ENCODE peak calls at places on chromosomes 5 and 9, in ten cellular contexts. One of them, this sample, is unnamed.
A peak's percentile ranks its signal among the peaks of the same experiment; 100 is the strongest.

GRCh38 chr5:171906171-171906570 is 100.3 kb downstream of the FBXW11 start:
- DNase-seq in fibroblast of pulmonary artery: no peak
- DNase-seq in NB4: no peak
- DNase-seq in CD8-positive, alpha-beta T cell: no peak
- DNase-seq in heart right ventricle: no peak
- DNase-seq in activated CD8-positive, alpha-beta T cell treated with anti-CD3 and anti-CD28 coated beads for 36 hours: peak; percentile 12
- DNase-seq in cardiac muscle cell: no peak
- DNase-seq in neural crest cell: no peak
- DNase-seq in BE2C: no peak
- DNase-seq in right lobe of liver: no peak
- DNase-seq in this sample: no peak

GRCh38 chr5:62001640-62002039 is 304.4 kb upstream of the KIF2A start:
- DNase-seq in fibroblast of pulmonary artery: no peak
- DNase-seq in NB4: no peak
- DNase-seq in CD8-positive, alpha-beta T cell: no peak
- DNase-seq in heart right ventricle: no peak
- DNase-seq in activated CD8-positive, alpha-beta T cell treated with anti-CD3 and anti-CD28 coated beads for 36 hours: no peak
- DNase-seq in cardiac muscle cell: no peak
- DNase-seq in neural crest cell: no peak
- DNase-seq in BE2C: no peak
- DNase-seq in right lobe of liver: no peak
- DNase-seq in this sample: no peak

GRCh38 chr5:168364738-168365550 is 73.5 kb downstream of the WWC1 start:
- DNase-seq in fibroblast of pulmonary artery: peak; percentile 42
- DNase-seq in NB4: no peak
- DNase-seq in CD8-positive, alpha-beta T cell: no peak
- DNase-seq in heart right ventricle: no peak
- DNase-seq in activated CD8-positive, alpha-beta T cell treated with anti-CD3 and anti-CD28 coated beads for 36 hours: no peak
- DNase-seq in cardiac muscle cell: peak; percentile 65
- DNase-seq in neural crest cell: no peak
- DNase-seq in BE2C: no peak
- DNase-seq in right lobe of liver: no peak
- DNase-seq in this sample: peak; percentile 13

GRCh38 chr5:138824924-138825863 is 49.9 kb downstream of the LRRTM2 start:
- DNase-seq in fibroblast of pulmonary artery: peak; percentile 36
- DNase-seq in NB4: peak; percentile 40
- DNase-seq in CD8-positive, alpha-beta T cell: no peak
- DNase-seq in heart right ventricle: no peak
- DNase-seq in activated CD8-positive, alpha-beta T cell treated with anti-CD3 and anti-CD28 coated beads for 36 hours: peak; percentile 47
- DNase-seq in cardiac muscle cell: peak; percentile 32
- DNase-seq in neural crest cell: no peak
- DNase-seq in BE2C: no peak
- DNase-seq in right lobe of liver: no peak
- DNase-seq in this sample: no peak

GRCh38 chr5:184461-184860 is 6.8 kb upstream of the LRRC14B start:
- DNase-seq in fibroblast of pulmonary artery: no peak
- DNase-seq in NB4: no peak
- DNase-seq in CD8-positive, alpha-beta T cell: no peak
- DNase-seq in heart right ventricle: no peak
- DNase-seq in activated CD8-positive, alpha-beta T cell treated with anti-CD3 and anti-CD28 coated beads for 36 hours: no peak
- DNase-seq in cardiac muscle cell: no peak
- DNase-seq in neural crest cell: no peak
- DNase-seq in BE2C: no peak
- DNase-seq in right lobe of liver: no peak
- DNase-seq in this sample: no peak

GRCh38 chr5:14655146-14655741 is 9.3 kb upstream of the OTULIN start:
- DNase-seq in fibroblast of pulmonary artery: no peak
- DNase-seq in NB4: no peak
- DNase-seq in CD8-positive, alpha-beta T cell: no peak
- DNase-seq in heart right ventricle: no peak
- DNase-seq in activated CD8-positive, alpha-beta T cell treated with anti-CD3 and anti-CD28 coated beads for 36 hours: no peak
- DNase-seq in cardiac muscle cell: no peak
- DNase-seq in neural crest cell: no peak
- DNase-seq in BE2C: no peak
- DNase-seq in right lobe of liver: no peak
- DNase-seq in this sample: no peak

GRCh38 chr9:116809656-116810055 is 122.6 kb downstream of the TRIM32 start:
- DNase-seq in fibroblast of pulmonary artery: no peak
- DNase-seq in NB4: no peak
- DNase-seq in CD8-positive, alpha-beta T cell: no peak
- DNase-seq in heart right ventricle: no peak
- DNase-seq in activated CD8-positive, alpha-beta T cell treated with anti-CD3 and anti-CD28 coated beads for 36 hours: no peak
- DNase-seq in cardiac muscle cell: no peak
- DNase-seq in neural crest cell: no peak
- DNase-seq in BE2C: no peak
- DNase-seq in right lobe of liver: no peak
- DNase-seq in this sample: no peak

GRCh38 chr9:15492485-15493150 is 18.2 kb downstream of the PSIP1 start:
- DNase-seq in fibroblast of pulmonary artery: no peak
- DNase-seq in NB4: no peak
- DNase-seq in CD8-positive, alpha-beta T cell: no peak
- DNase-seq in heart right ventricle: no peak
- DNase-seq in activated CD8-positive, alpha-beta T cell treated with anti-CD3 and anti-CD28 coated beads for 36 hours: no peak
- DNase-seq in cardiac muscle cell: no peak
- DNase-seq in neural crest cell: no peak
- DNase-seq in BE2C: no peak
- DNase-seq in right lobe of liver: no peak
- DNase-seq in this sample: no peak

GRCh38 chr5:170907758-170908157 is 45.9 kb downstream of the RANBP17 start:
- DNase-seq in fibroblast of pulmonary artery: peak; percentile 56
- DNase-seq in NB4: no peak
- DNase-seq in CD8-positive, alpha-beta T cell: no peak
- DNase-seq in heart right ventricle: no peak
- DNase-seq in activated CD8-positive, alpha-beta T cell treated with anti-CD3 and anti-CD28 coated beads for 36 hours: no peak
- DNase-seq in cardiac muscle cell: peak; percentile 85
- DNase-seq in neural crest cell: no peak
- DNase-seq in BE2C: no peak
- DNase-seq in right lobe of liver: no peak
- DNase-seq in this sample: no peak

GRCh38 chr5:37926732-37927131 is 86.9 kb upstream of the GDNF start:
- DNase-seq in fibroblast of pulmonary artery: no peak
- DNase-seq in NB4: peak; percentile 4
- DNase-seq in CD8-positive, alpha-beta T cell: no peak
- DNase-seq in heart right ventricle: no peak
- DNase-seq in activated CD8-positive, alpha-beta T cell treated with anti-CD3 and anti-CD28 coated beads for 36 hours: no peak
- DNase-seq in cardiac muscle cell: peak; percentile 6
- DNase-seq in neural crest cell: no peak
- DNase-seq in BE2C: no peak
- DNase-seq in right lobe of liver: no peak
- DNase-seq in this sample: no peak

GRCh38 chr5:172854451-172854871 is 20.4 kb downstream of the ERGIC1 start:
- DNase-seq in fibroblast of pulmonary artery: no peak
- DNase-seq in NB4: no peak
- DNase-seq in CD8-positive, alpha-beta T cell: peak; percentile 73
- DNase-seq in heart right ventricle: no peak
- DNase-seq in activated CD8-positive, alpha-beta T cell treated with anti-CD3 and anti-CD28 coated beads for 36 hours: peak; percentile 47
- DNase-seq in cardiac muscle cell: no peak
- DNase-seq in neural crest cell: no peak
- DNase-seq in BE2C: no peak
- DNase-seq in right lobe of liver: peak; percentile 75
- DNase-seq in this sample: no peak

GRCh38 chr9:93115486-93115885 is 18.6 kb downstream of the NINJ1 start:
- DNase-seq in fibroblast of pulmonary artery: no peak
- DNase-seq in NB4: no peak
- DNase-seq in CD8-positive, alpha-beta T cell: peak; percentile 7
- DNase-seq in heart right ventricle: no peak
- DNase-seq in activated CD8-positive, alpha-beta T cell treated with anti-CD3 and anti-CD28 coated beads for 36 hours: no peak
- DNase-seq in cardiac muscle cell: no peak
- DNase-seq in neural crest cell: no peak
- DNase-seq in BE2C: no peak
- DNase-seq in right lobe of liver: peak; percentile 45
- DNase-seq in this sample: no peak

GRCh38 chr5:61866930-61867329 is 439.1 kb upstream of the KIF2A start:
- DNase-seq in fibroblast of pulmonary artery: no peak
- DNase-seq in NB4: peak; percentile 60
- DNase-seq in CD8-positive, alpha-beta T cell: no peak
- DNase-seq in heart right ventricle: no peak
- DNase-seq in activated CD8-positive, alpha-beta T cell treated with anti-CD3 and anti-CD28 coated beads for 36 hours: peak; percentile 18
- DNase-seq in cardiac muscle cell: no peak
- DNase-seq in neural crest cell: no peak
- DNase-seq in BE2C: no peak
- DNase-seq in right lobe of liver: no peak
- DNase-seq in this sample: no peak

GRCh38 chr9:36328798-36329411 is 70.7 kb upstream of the GNE start:
- DNase-seq in fibroblast of pulmonary artery: peak; percentile 88
- DNase-seq in NB4: peak; percentile 70
- DNase-seq in CD8-positive, alpha-beta T cell: no peak
- DNase-seq in heart right ventricle: no peak
- DNase-seq in activated CD8-positive, alpha-beta T cell treated with anti-CD3 and anti-CD28 coated beads for 36 hours: peak; percentile 67
- DNase-seq in cardiac muscle cell: peak; percentile 84
- DNase-seq in neural crest cell: peak; percentile 51
- DNase-seq in BE2C: peak; percentile 61
- DNase-seq in right lobe of liver: no peak
- DNase-seq in this sample: peak; percentile 53

GRCh38 chr9:76756273-76756650 is 8.0 kb upstream of the PCA3 start:
- DNase-seq in fibroblast of pulmonary artery: peak; percentile 38
- DNase-seq in NB4: peak; percentile 63
- DNase-seq in CD8-positive, alpha-beta T cell: no peak
- DNase-seq in heart right ventricle: peak; percentile 20
- DNase-seq in activated CD8-positive, alpha-beta T cell treated with anti-CD3 and anti-CD28 coated beads for 36 hours: no peak
- DNase-seq in cardiac muscle cell: peak; percentile 34
- DNase-seq in neural crest cell: peak; percentile 20
- DNase-seq in BE2C: peak; percentile 89
- DNase-seq in right lobe of liver: no peak
- DNase-seq in this sample: peak; percentile 36

GRCh38 chr5:59125961-59126360 is 543.1 kb downstream of the RAB3C start:
- DNase-seq in fibroblast of pulmonary artery: no peak
- DNase-seq in NB4: no peak
- DNase-seq in CD8-positive, alpha-beta T cell: no peak
- DNase-seq in heart right ventricle: no peak
- DNase-seq in activated CD8-positive, alpha-beta T cell treated with anti-CD3 and anti-CD28 coated beads for 36 hours: no peak
- DNase-seq in cardiac muscle cell: peak; percentile 17
- DNase-seq in neural crest cell: no peak
- DNase-seq in BE2C: no peak
- DNase-seq in right lobe of liver: no peak
- DNase-seq in this sample: no peak

GRCh38 chr9:120394058-120394669 is 185.8 kb downstream of the CDK5RAP2 start:
- DNase-seq in fibroblast of pulmonary artery: peak; percentile 88
- DNase-seq in NB4: peak; percentile 93
- DNase-seq in CD8-positive, alpha-beta T cell: peak; percentile 38
- DNase-seq in heart right ventricle: no peak
- DNase-seq in activated CD8-positive, alpha-beta T cell treated with anti-CD3 and anti-CD28 coated beads for 36 hours: peak; percentile 86
- DNase-seq in cardiac muscle cell: peak; percentile 95
- DNase-seq in neural crest cell: no peak
- DNase-seq in BE2C: no peak
- DNase-seq in right lobe of liver: peak; percentile 77
- DNase-seq in this sample: no peak

GRCh38 chr9:130327070-130327780 is 61.7 kb downstream of the HMCN2 start:
- DNase-seq in fibroblast of pulmonary artery: no peak
- DNase-seq in NB4: peak; percentile 51
- DNase-seq in CD8-positive, alpha-beta T cell: no peak
- DNase-seq in heart right ventricle: no peak
- DNase-seq in activated CD8-positive, alpha-beta T cell treated with anti-CD3 and anti-CD28 coated beads for 36 hours: peak; percentile 49
- DNase-seq in cardiac muscle cell: no peak
- DNase-seq in neural crest cell: no peak
- DNase-seq in BE2C: peak; percentile 74
- DNase-seq in right lobe of liver: no peak
- DNase-seq in this sample: peak; percentile 57
- TF ChIP-seq CTCF in fibroblast of pulmonary artery: peak; percentile 32
- TF ChIP-seq CTCF in NB4: peak; percentile 67
- TF ChIP-seq CTCF in CD8-positive, alpha-beta T cell: no peak
- TF ChIP-seq CTCF in heart right ventricle: peak; percentile 28
- TF ChIP-seq CTCF in activated CD8-positive, alpha-beta T cell treated with anti-CD3 and anti-CD28 coated beads for 36 hours: peak; percentile 19
- TF ChIP-seq CTCF in cardiac muscle cell: peak; percentile 39
- TF ChIP-seq CTCF in neural crest cell: peak; percentile 41
- TF ChIP-seq CTCF in BE2C: peak; percentile 74
- TF ChIP-seq CTCF in right lobe of liver: peak; percentile 7
- TF ChIP-seq CTCF in this sample: peak; percentile 39

DNA sequence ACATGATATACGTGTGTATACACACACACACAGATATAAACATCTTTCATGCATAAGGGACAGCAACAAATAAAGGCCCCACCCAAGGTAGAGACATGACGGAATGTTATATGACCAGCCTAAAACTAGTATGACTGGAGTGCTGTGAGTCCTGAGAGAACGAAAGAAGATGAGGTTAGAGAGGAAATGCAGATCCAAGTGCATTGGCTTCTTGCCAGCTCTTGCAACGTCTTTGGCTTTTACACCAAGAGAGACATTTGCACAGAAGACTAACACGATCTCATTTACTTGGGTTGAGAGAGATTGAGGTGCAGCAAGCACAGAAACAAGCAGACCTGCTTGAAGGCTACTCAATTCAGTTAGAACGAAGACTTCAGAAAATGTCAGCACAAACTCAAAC is 23.0 kb downstream of the CDH10 start:
- DNase-seq in fibroblast of pulmonary artery: peak; percentile 33
- DNase-seq in NB4: peak; percentile 16
- DNase-seq in CD8-positive, alpha-beta T cell: no peak
- DNase-seq in heart right ventricle: no peak
- DNase-seq in activated CD8-positive, alpha-beta T cell treated with anti-CD3 and anti-CD28 coated beads for 36 hours: no peak
- DNase-seq in cardiac muscle cell: peak; percentile 12
- DNase-seq in neural crest cell: no peak
- DNase-seq in BE2C: peak; percentile 62
- DNase-seq in right lobe of liver: no peak
- DNase-seq in this sample: no peak
- TF ChIP-seq CTCF in fibroblast of pulmonary artery: no peak
- TF ChIP-seq CTCF in NB4: no peak
- TF ChIP-seq CTCF in CD8-positive, alpha-beta T cell: no peak
- TF ChIP-seq CTCF in heart right ventricle: no peak
- TF ChIP-seq CTCF in activated CD8-positive, alpha-beta T cell treated with anti-CD3 and anti-CD28 coated beads for 36 hours: no peak
- TF ChIP-seq CTCF in cardiac muscle cell: no peak
- TF ChIP-seq CTCF in neural crest cell: no peak
- TF ChIP-seq CTCF in BE2C: no peak
- TF ChIP-seq CTCF in right lobe of liver: no peak
- TF ChIP-seq CTCF in this sample: no peak

DNA sequence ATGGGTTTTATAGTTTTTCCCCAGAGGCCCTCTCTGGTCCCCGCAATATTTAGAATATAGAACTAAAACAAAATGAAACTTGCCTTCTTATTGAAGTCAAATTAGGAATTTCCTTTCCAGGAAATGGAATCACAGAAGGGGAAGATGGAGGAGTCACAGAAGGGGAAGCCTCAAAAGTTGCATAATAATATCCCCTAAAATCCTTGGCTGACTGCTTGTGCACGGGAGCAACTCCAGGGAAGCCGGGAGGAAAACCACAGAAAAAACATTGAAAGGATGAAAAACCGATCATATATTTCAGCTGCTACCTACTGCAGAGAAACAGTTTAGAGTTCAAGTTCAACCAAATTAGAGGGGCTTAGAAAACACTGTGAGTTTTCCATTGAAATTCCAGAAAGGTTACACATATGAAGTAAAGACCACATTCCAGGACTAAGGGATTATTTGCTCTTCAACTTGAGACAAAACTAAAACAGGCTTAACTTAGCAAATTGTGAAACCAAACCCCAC is 37.6 kb upstream of the MTAP start:
- DNase-seq in fibroblast of pulmonary artery: peak; percentile 49
- DNase-seq in NB4: no peak
- DNase-seq in CD8-positive, alpha-beta T cell: no peak
- DNase-seq in heart right ventricle: no peak
- DNase-seq in activated CD8-positive, alpha-beta T cell treated with anti-CD3 and anti-CD28 coated beads for 36 hours: no peak
- DNase-seq in cardiac muscle cell: peak; percentile 60
- DNase-seq in neural crest cell: no peak
- DNase-seq in BE2C: no peak
- DNase-seq in right lobe of liver: no peak
- DNase-seq in this sample: no peak
- TF ChIP-seq CTCF in fibroblast of pulmonary artery: no peak
- TF ChIP-seq CTCF in NB4: no peak
- TF ChIP-seq CTCF in CD8-positive, alpha-beta T cell: no peak
- TF ChIP-seq CTCF in heart right ventricle: no peak
- TF ChIP-seq CTCF in activated CD8-positive, alpha-beta T cell treated with anti-CD3 and anti-CD28 coated beads for 36 hours: no peak
- TF ChIP-seq CTCF in cardiac muscle cell: no peak
- TF ChIP-seq CTCF in neural crest cell: no peak
- TF ChIP-seq CTCF in BE2C: no peak
- TF ChIP-seq CTCF in right lobe of liver: no peak
- TF ChIP-seq CTCF in this sample: no peak

GRCh38 chr5:179212870-179213269 is 132.4 kb downstream of the ADAMTS2 start:
- DNase-seq in fibroblast of pulmonary artery: peak; percentile 36
- DNase-seq in NB4: peak; percentile 34
- DNase-seq in CD8-positive, alpha-beta T cell: no peak
- DNase-seq in heart right ventricle: no peak
- DNase-seq in activated CD8-positive, alpha-beta T cell treated with anti-CD3 and anti-CD28 coated beads for 36 hours: peak; percentile 34
- DNase-seq in cardiac muscle cell: no peak
- DNase-seq in neural crest cell: no peak
- DNase-seq in BE2C: no peak
- DNase-seq in right lobe of liver: no peak
- DNase-seq in this sample: no peak
- TF ChIP-seq CTCF in fibroblast of pulmonary artery: peak; percentile 55
- TF ChIP-seq CTCF in NB4: peak; percentile 32
- TF ChIP-seq CTCF in CD8-positive, alpha-beta T cell: no peak
- TF ChIP-seq CTCF in heart right ventricle: peak; percentile 53
- TF ChIP-seq CTCF in activated CD8-positive, alpha-beta T cell treated with anti-CD3 and anti-CD28 coated beads for 36 hours: no peak
- TF ChIP-seq CTCF in cardiac muscle cell: no peak
- TF ChIP-seq CTCF in neural crest cell: no peak
- TF ChIP-seq CTCF in BE2C: no peak
- TF ChIP-seq CTCF in right lobe of liver: peak; percentile 20
- TF ChIP-seq CTCF in this sample: no peak

This sample was measured in nephron progenitor cell.